ENCODE peak calls at places on chromosome 22, in four cellular contexts. F is transverse colon, R is left ventricle myocardium inferior, B is kidney epithelial cell. S is an unnamed sample.

GRCh38 chr22:46828323-46829139 is 66.1 kb downstream of the TBC1D22A start:
- DNase-seq in F (no peak), R (no peak), B (no peak), S (no peak)

GRCh38 chr22:19869497-19870152 is 15.0 kb upstream of the GNB1L start:
- DNase-seq in F (no peak), R (no peak), B (no peak), S (no peak)

GRCh38 chr22:19410941-19411689 is 20.4 kb downstream of the HIRA start:
- DNase-seq in F (no peak), R (peak), B (no peak), S (no peak)

GRCh38 chr22:17769716-17770082 is 4.6 kb downstream of the BID start:
- DNase-seq in F (peak), R (no peak), B (no peak), S (no peak)

GRCh38 chr22:20388200-20388599 is 5.8 kb upstream of the ZNF74 start:
- DNase-seq in F (no peak), R (no peak), B (no peak), S (no peak)

GRCh38 chr22:50674606-50675552 is 2.3 kb downstream of the SHANK3 start:
- DNase-seq in F (peak), R (no peak), B (no peak), S (no peak)

GRCh38 chr22:19719488-19720021 is 3.8 kb upstream of the GP1BB start:
- DNase-seq in F (no peak), R (no peak), B (no peak), S (no peak)

GRCh38 chr22:18032455-18033101 is 8.2 kb upstream of the MICAL3 start:
- DNase-seq in F (no peak), R (no peak), B (peak), S (no peak)

GRCh38 chr22:44195189-44195871 is 14.6 kb downstream of the PARVG start:
- DNase-seq in F (no peak), R (no peak), B (no peak), S (no peak)

GRCh38 chr22:32810241-32811133 is 9.0 kb downstream of the TIMP3 start:
- DNase-seq in F (no peak), R (no peak), B (no peak), S (no peak)

GRCh38 chr22:32745251-32745995 is 56.1 kb upstream of the TIMP3 start:
- DNase-seq in F (peak), R (peak), B (no peak), S (peak)

GRCh38 chr22:32329202-32329645 is 28.4 kb upstream of the RFPL3 start:
- DNase-seq in F (no peak), R (no peak), B (no peak), S (no peak)

GRCh38 chr22:44068422-44069191 is 44.5 kb downstream of the PARVB start:
- DNase-seq in F (peak), R (peak), B (no peak), S (no peak)

GRCh38 chr22:50625568-50626313 is 2.2 kb downstream of the ARSA start:
- DNase-seq in F (no peak), R (no peak), B (no peak), S (no peak)

GRCh38 chr22:44732017-44732561 is 20.3 kb upstream of the ARHGAP8 start:
- DNase-seq in F (no peak), R (no peak), B (no peak), S (no peak)

GRCh38 chr22:25930710-25931353 is 188.8 kb downstream of the MYO18B start:
- DNase-seq in F (no peak), R (no peak), B (no peak), S (no peak)

GRCh38 chr22:46251266-46251665 is 1.2 kb upstream of the CDPF1 start:
- DNase-seq in F (no peak), R (no peak), B (no peak), S (no peak)

GRCh38 chr22:42881982-42882656 is 25.0 kb upstream of the ARFGAP3 start:
- DNase-seq in F (peak), R (no peak), B (no peak), S (no peak)

GRCh38 chr22:49748514-49748913 is 79.2 kb downstream of the BRD1 start:
- DNase-seq in F (no peak), R (no peak), B (no peak), S (no peak)

GRCh38 chr22:41261541-41262249 is 21.0 kb upstream of the CHADL start:
- DNase-seq in F (no peak), R (peak), B (no peak), S (no peak)

GRCh38 chr22:39207141-39208012 is 37.4 kb downstream of the PDGFB start:
- DNase-seq in F (peak), R (no peak), B (no peak), S (no peak)

GRCh38 chr22:20979243-20979809 is 2.8 kb upstream of the LZTR1 start:
- DNase-seq in F (peak), R (peak), B (peak), S (peak)

GRCh38 chr22:21450858-21451331 is 16.3 kb upstream of the TMEM191C start:
- DNase-seq in F (no peak), R (no peak), B (no peak), S (no peak)

GRCh38 chr22:36369922-36370781 is 17.6 kb downstream of the MYH9 start:
- DNase-seq in F (peak), R (peak), B (no peak), S (no peak)

GRCh38 chr22:19182472-19183157 is 4.1 kb upstream of the SLC25A1 start:
- DNase-seq in F (no peak), R (no peak), B (no peak), S (no peak)

GRCh38 chr22:39205344-39206021 is 39.3 kb downstream of the PDGFB start:
- DNase-seq in F (no peak), R (no peak), B (peak), S (no peak)

GRCh38 chr22:29353860-29354259 is 34.5 kb downstream of the AP1B1 start:
- DNase-seq in F (no peak), R (no peak), B (no peak), S (no peak)

DNA sequence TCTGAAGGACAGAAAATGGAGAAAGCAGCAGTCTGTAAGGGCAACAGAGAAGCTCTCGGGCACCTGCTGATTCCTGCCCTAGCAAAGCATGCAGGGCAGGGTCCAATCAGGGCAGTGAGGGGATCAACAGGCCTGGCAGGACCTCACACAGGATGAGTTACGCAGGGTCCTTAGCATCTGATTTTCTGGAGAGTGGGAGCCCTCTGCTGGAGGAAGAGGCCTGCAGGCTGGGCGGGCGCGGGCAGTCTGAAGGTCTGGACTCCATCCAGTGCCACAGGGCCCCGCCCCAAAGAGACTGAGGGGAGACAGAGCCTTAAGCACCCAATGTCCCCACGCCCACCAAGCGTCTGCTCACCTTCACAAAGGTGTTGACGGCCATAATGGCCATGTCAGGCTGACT is 28.9 kb downstream of the AP1B1 start:
- DNase-seq in F (peak), R (peak), B (no peak), S (no peak)
- TF ChIP-seq CTCF in F (peak), R (peak), B (peak), S (peak)

DNA sequence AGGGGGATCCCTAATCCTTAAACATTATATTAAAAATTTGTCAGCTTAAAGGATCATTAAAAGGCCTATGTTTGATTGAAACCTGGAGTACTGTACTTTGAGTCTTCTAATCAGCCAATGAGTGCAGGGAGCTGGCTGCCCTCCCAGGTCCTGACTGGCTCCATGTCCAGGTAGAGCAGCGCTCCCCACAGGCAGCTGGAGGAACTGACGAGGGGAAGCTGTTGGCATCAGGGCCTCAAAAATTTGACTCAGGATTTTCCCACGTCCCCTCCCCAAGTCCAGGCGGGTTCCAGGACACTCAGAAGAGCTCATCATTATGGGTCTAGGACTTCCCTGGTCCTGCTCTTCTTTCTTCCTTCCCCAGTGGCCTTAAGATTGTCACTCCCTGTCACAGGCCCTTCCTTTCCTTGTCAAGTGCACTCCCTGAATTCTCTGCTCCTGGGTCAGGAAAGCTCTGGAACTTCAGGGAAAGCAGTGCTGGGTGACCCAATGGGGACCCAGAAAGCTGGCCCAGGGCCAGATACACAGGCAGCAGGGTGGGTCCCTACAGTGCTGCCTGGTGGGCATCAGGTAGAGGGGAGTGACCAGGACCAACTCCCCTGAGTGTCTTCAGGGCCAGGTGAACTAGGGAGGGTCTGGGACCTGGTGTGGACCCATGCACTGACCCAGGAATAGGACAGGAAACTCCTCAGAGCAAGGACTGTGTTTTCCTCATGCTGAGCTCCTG is 65.5 kb downstream of the GGTLC2 start:
- DNase-seq in F (no peak), R (no peak), B (no peak), S (no peak)
- TF ChIP-seq CTCF in F (no peak), R (no peak), B (peak), S (no peak)

DNA sequence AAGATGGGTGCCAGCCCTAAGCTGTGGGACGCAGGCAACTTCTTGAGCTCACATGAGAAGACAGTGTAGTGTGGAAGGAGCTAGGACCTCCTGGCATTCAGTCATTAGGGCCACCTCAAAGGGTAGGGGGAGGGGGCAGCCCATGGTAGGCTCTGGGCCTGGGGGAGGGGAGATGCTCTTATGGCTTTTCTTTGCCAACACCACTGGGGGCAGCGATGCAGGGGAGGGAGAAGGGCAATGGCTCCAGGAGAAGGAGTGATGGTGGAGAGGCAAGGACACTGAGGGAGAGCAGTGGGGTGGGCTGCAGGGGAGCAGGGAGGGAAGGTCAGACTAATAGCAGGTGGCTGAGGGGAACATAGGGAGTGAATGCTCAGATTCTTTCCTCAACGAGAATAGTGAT is 63.3 kb upstream of the SUSD2 start:
- DNase-seq in F (no peak), R (no peak), B (no peak), S (no peak)
- TF ChIP-seq CTCF in F (no peak), R (no peak), B (peak), S (no peak)

DNA sequence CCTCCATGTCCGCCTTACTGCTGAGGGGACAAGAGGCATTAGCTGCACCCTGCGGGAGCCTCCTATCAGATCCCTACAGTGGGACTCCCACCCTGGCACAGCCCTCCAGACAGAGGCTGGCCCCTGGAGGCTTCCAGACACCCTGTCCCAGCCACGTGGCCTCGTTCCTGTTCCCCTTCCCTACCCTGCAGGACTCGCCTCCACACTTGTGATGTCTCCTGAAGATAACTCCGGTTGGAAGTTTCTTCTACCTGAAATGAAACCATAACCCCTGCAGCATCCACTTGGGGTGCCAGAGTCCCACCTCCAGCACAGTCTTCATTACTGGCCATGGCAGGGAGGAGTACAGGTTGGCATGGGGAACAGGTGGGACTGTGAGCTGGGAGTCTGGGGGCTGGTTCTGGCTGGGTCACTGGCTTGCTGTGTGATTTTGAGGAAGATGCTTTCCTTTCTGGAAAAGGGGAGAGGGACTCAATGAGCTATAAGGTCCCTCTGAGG is 4.9 kb upstream of the SH3BP1 start:
- DNase-seq in F (no peak), R (no peak), B (no peak), S (no peak)
- TF ChIP-seq CTCF in F (no peak), R (no peak), B (peak), S (no peak)